ENCODE peak calls at places on chromosomes 3 and 15, in six cellular contexts. One of them, this sample, is unnamed.

GRCh38 chr3:94869059-94869547 is 806.2 kb downstream of the NSUN3 start:
- DNase-seq in GM23248: no peak
- DNase-seq in OCI-LY7: no peak
- DNase-seq in GM23338: no peak
- DNase-seq in neural progenitor cell: no peak
- DNase-seq in HCT116: no peak
- DNase-seq in this sample: no peak

GRCh38 chr3:38644662-38645053 is 4.8 kb downstream of the SCN5A start:
- DNase-seq in HCT116: no peak
- DNase-seq in neural progenitor cell: no peak
- DNase-seq in OCI-LY7: no peak
- DNase-seq in GM23338: no peak
- DNase-seq in GM23248: no peak
- DNase-seq in this sample: no peak

GRCh38 chr3:55042591-55042990 is 114.7 kb upstream of the LRTM1 start:
- DNase-seq in GM23248: peak
- DNase-seq in neural progenitor cell: no peak
- DNase-seq in GM23338: no peak
- DNase-seq in HCT116: no peak
- DNase-seq in OCI-LY7: no peak
- DNase-seq in this sample: no peak

GRCh38 chr3:64977308-64978100 is 289.7 kb upstream of the ADAMTS9 start:
- DNase-seq in OCI-LY7: no peak
- DNase-seq in GM23338: peak
- DNase-seq in GM23248: peak
- DNase-seq in neural progenitor cell: no peak
- DNase-seq in HCT116: no peak
- DNase-seq in this sample: no peak

GRCh38 chr3:45153658-45154437 is 7.7 kb upstream of the CDCP1 start:
- DNase-seq in GM23248: peak
- DNase-seq in neural progenitor cell: no peak
- DNase-seq in OCI-LY7: no peak
- DNase-seq in GM23338: no peak
- DNase-seq in HCT116: no peak
- DNase-seq in this sample: no peak

GRCh38 chr15:66099950-66100671 is 153.4 kb downstream of the MEGF11 start:
- DNase-seq in OCI-LY7: no peak
- DNase-seq in GM23338: no peak
- DNase-seq in neural progenitor cell: no peak
- DNase-seq in HCT116: no peak
- DNase-seq in GM23248: no peak
- DNase-seq in this sample: no peak

GRCh38 chr3:186032321-186032720 is 76.6 kb downstream of the ETV5 start:
- DNase-seq in OCI-LY7: no peak
- DNase-seq in GM23338: no peak
- DNase-seq in HCT116: no peak
- DNase-seq in GM23248: no peak
- DNase-seq in neural progenitor cell: no peak
- DNase-seq in this sample: no peak

GRCh38 chr3:25338158-25338725 is 89.8 kb upstream of the RARB start:
- DNase-seq in GM23248: no peak
- DNase-seq in neural progenitor cell: peak
- DNase-seq in OCI-LY7: no peak
- DNase-seq in GM23338: no peak
- DNase-seq in HCT116: no peak
- DNase-seq in this sample: no peak

GRCh38 chr3:46972396-46972795 is 4.1 kb downstream of the CCDC12 start:
- DNase-seq in neural progenitor cell: no peak
- DNase-seq in GM23248: no peak
- DNase-seq in OCI-LY7: peak
- DNase-seq in HCT116: no peak
- DNase-seq in GM23338: no peak
- DNase-seq in this sample: no peak

GRCh38 chr3:3201584-3201983 is 22.1 kb upstream of the CRBN start:
- DNase-seq in GM23248: no peak
- DNase-seq in neural progenitor cell: no peak
- DNase-seq in GM23338: no peak
- DNase-seq in HCT116: no peak
- DNase-seq in OCI-LY7: no peak
- DNase-seq in this sample: peak

GRCh38 chr3:118781879-118782278 is 252.8 kb downstream of the IGSF11 start:
- DNase-seq in OCI-LY7: no peak
- DNase-seq in neural progenitor cell: no peak
- DNase-seq in GM23338: no peak
- DNase-seq in HCT116: no peak
- DNase-seq in GM23248: no peak
- DNase-seq in this sample: no peak

GRCh38 chr15:25967120-25967519 is 104.0 kb upstream of the ATP10A start:
- DNase-seq in GM23248: no peak
- DNase-seq in HCT116: no peak
- DNase-seq in OCI-LY7: no peak
- DNase-seq in neural progenitor cell: no peak
- DNase-seq in GM23338: no peak
- DNase-seq in this sample: no peak

GRCh38 chr3:80983753-80984152 is 777.7 kb downstream of the GBE1 start:
- DNase-seq in GM23248: no peak
- DNase-seq in neural progenitor cell: no peak
- DNase-seq in OCI-LY7: no peak
- DNase-seq in HCT116: no peak
- DNase-seq in GM23338: no peak
- DNase-seq in this sample: no peak

GRCh38 chr15:28915041-28915810 is 29.5 kb downstream of the APBA2 start:
- DNase-seq in GM23338: no peak
- DNase-seq in HCT116: no peak
- DNase-seq in OCI-LY7: no peak
- DNase-seq in neural progenitor cell: no peak
- DNase-seq in GM23248: no peak
- DNase-seq in this sample: no peak

GRCh38 chr3:164380156-164380555 is 698.1 kb downstream of the SI start:
- DNase-seq in GM23338: no peak
- DNase-seq in HCT116: no peak
- DNase-seq in neural progenitor cell: no peak
- DNase-seq in GM23248: no peak
- DNase-seq in OCI-LY7: no peak
- DNase-seq in this sample: no peak

GRCh38 chr15:67458449-67458848 is 62.5 kb upstream of the C15orf61 start:
- DNase-seq in OCI-LY7: no peak
- DNase-seq in GM23338: no peak
- DNase-seq in GM23248: peak
- DNase-seq in HCT116: no peak
- DNase-seq in neural progenitor cell: no peak
- DNase-seq in this sample: no peak

GRCh38 chr3:65811050-65811766 is 227.5 kb downstream of the MAGI1 start:
- DNase-seq in GM23248: peak
- DNase-seq in HCT116: no peak
- DNase-seq in neural progenitor cell: no peak
- DNase-seq in GM23338: no peak
- DNase-seq in OCI-LY7: no peak
- DNase-seq in this sample: no peak

GRCh38 chr3:180306691-180307090 is 270.0 kb upstream of the PEX5L start:
- DNase-seq in OCI-LY7: no peak
- DNase-seq in HCT116: no peak
- DNase-seq in neural progenitor cell: no peak
- DNase-seq in GM23338: no peak
- DNase-seq in GM23248: peak
- DNase-seq in this sample: no peak

GRCh38 chr3:102712896-102713295 is 278.1 kb downstream of the ZPLD1 start:
- DNase-seq in OCI-LY7: no peak
- DNase-seq in GM23248: no peak
- DNase-seq in HCT116: no peak
- DNase-seq in neural progenitor cell: no peak
- DNase-seq in GM23338: no peak
- DNase-seq in this sample: no peak

GRCh38 chr15:55685292-55685691 is 57.7 kb downstream of the PRTG start:
- DNase-seq in HCT116: no peak
- DNase-seq in neural progenitor cell: no peak
- DNase-seq in OCI-LY7: peak
- DNase-seq in GM23248: peak
- DNase-seq in GM23338: no peak
- DNase-seq in this sample: no peak

GRCh38 chr3:87267953-87268645 is 8.3 kb downstream of the POU1F1 start:
- DNase-seq in OCI-LY7: no peak
- DNase-seq in GM23338: no peak
- DNase-seq in HCT116: no peak
- DNase-seq in GM23248: no peak
- DNase-seq in neural progenitor cell: no peak
- DNase-seq in this sample: peak

GRCh38 chr3:23815879-23816278 is 10.1 kb downstream of the UBE2E1 start:
- DNase-seq in GM23248: no peak
- DNase-seq in neural progenitor cell: no peak
- DNase-seq in OCI-LY7: no peak
- DNase-seq in HCT116: no peak
- DNase-seq in GM23338: no peak
- DNase-seq in this sample: no peak

GRCh38 chr15:84023636-84024035 is 211.9 kb upstream of the GOLGA6L4 start:
- DNase-seq in neural progenitor cell: peak
- DNase-seq in GM23338: peak
- DNase-seq in GM23248: peak
- DNase-seq in OCI-LY7: peak
- DNase-seq in HCT116: peak
- DNase-seq in this sample: peak

GRCh38 chr3:77407454-77407853 is 367.6 kb downstream of the ROBO2 start:
- DNase-seq in HCT116: no peak
- DNase-seq in neural progenitor cell: peak
- DNase-seq in GM23248: no peak
- DNase-seq in GM23338: no peak
- DNase-seq in OCI-LY7: no peak
- DNase-seq in this sample: no peak

GRCh38 chr3:180615954-180616353 is 14.0 kb downstream of the TTC14 start:
- DNase-seq in HCT116: no peak
- DNase-seq in neural progenitor cell: peak
- DNase-seq in GM23248: no peak
- DNase-seq in GM23338: no peak
- DNase-seq in OCI-LY7: no peak
- DNase-seq in this sample: no peak

GRCh38 chr3:48788544-48789162 is 59.0 kb downstream of the PRKAR2A start:
- DNase-seq in OCI-LY7: no peak
- DNase-seq in GM23338: no peak
- DNase-seq in GM23248: no peak
- DNase-seq in neural progenitor cell: no peak
- DNase-seq in HCT116: no peak
- DNase-seq in this sample: no peak

GRCh38 chr3:112378989-112379692 is 46.2 kb downstream of the CD200 start:
- DNase-seq in OCI-LY7: no peak
- DNase-seq in GM23338: peak
- DNase-seq in HCT116: no peak
- DNase-seq in neural progenitor cell: no peak
- DNase-seq in GM23248: peak
- DNase-seq in this sample: no peak

GRCh38 chr15:46251873-46252272 is 617.0 kb downstream of the SQOR start:
- DNase-seq in neural progenitor cell: no peak
- DNase-seq in GM23338: peak
- DNase-seq in OCI-LY7: no peak
- DNase-seq in GM23248: no peak
- DNase-seq in HCT116: no peak
- DNase-seq in this sample: no peak

GRCh38 chr15:45648521-45649200 is 13.8 kb downstream of the SQOR start:
- DNase-seq in neural progenitor cell: no peak
- DNase-seq in GM23248: peak
- DNase-seq in GM23338: no peak
- DNase-seq in OCI-LY7: no peak
- DNase-seq in HCT116: peak
- DNase-seq in this sample: peak

GRCh38 chr3:72821170-72821781 is 27.0 kb downstream of the SHQ1 start:
- DNase-seq in GM23338: no peak
- DNase-seq in OCI-LY7: peak
- DNase-seq in HCT116: no peak
- DNase-seq in neural progenitor cell: no peak
- DNase-seq in GM23248: no peak
- DNase-seq in this sample: no peak

GRCh38 chr3:94704467-94704866 is 641.6 kb downstream of the NSUN3 start:
- DNase-seq in GM23248: no peak
- DNase-seq in GM23338: no peak
- DNase-seq in HCT116: no peak
- DNase-seq in neural progenitor cell: no peak
- DNase-seq in OCI-LY7: no peak
- DNase-seq in this sample: no peak

GRCh38 chr15:40459391-40460015 is 11.3 kb upstream of the CHST14 start:
- DNase-seq in GM23338: no peak
- DNase-seq in OCI-LY7: no peak
- DNase-seq in neural progenitor cell: no peak
- DNase-seq in GM23248: no peak
- DNase-seq in HCT116: no peak
- DNase-seq in this sample: no peak
- TF ChIP-seq EZH2phosphoT487 in GM23338: no peak
- TF ChIP-seq EZH2phosphoT487 in OCI-LY7: no peak
- TF ChIP-seq EZH2phosphoT487 in neural progenitor cell: no peak
- TF ChIP-seq EZH2phosphoT487 in GM23248: no peak
- TF ChIP-seq EZH2phosphoT487 in HCT116: no peak
- TF ChIP-seq EZH2phosphoT487 in this sample: no peak

DNA sequence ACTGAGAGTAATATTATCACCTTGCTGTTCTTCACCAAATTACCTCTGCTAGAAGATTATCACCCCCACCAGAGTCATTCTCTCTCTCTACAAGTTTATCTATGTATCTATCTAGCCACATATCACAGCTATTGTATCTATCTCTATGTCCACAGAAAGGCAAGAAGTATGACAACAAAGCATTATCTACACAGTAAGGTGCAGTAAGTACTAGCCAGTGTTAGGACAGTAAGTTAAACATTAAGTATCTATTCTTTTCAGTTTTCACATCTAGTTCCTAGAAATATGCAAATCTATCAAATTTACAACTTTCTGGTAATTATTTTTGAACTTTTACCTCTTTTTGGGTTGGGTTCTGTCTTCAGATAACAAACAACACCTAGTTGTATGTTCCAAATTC is 26.5 kb upstream of the XXYLT1 start:
- DNase-seq in OCI-LY7: no peak
- DNase-seq in neural progenitor cell: no peak
- DNase-seq in HCT116: no peak
- DNase-seq in GM23338: no peak
- DNase-seq in GM23248: no peak
- DNase-seq in this sample: no peak
- H3K27ac ChIP-seq in OCI-LY7: no peak
- H3K27ac ChIP-seq in neural progenitor cell: no peak
- H3K27ac ChIP-seq in HCT116: no peak
- H3K27ac ChIP-seq in GM23338: no peak
- H3K27ac ChIP-seq in GM23248: no peak
- H3K27ac ChIP-seq in this sample: no peak

GRCh38 chr15:92073044-92073785 is 219.7 kb downstream of the SLCO3A1 start:
- DNase-seq in GM23338: no peak
- DNase-seq in OCI-LY7: no peak
- DNase-seq in HCT116: no peak
- DNase-seq in GM23248: no peak
- DNase-seq in neural progenitor cell: no peak
- DNase-seq in this sample: no peak
- TF ChIP-seq EZH2phosphoT487 in GM23338: no peak
- TF ChIP-seq EZH2phosphoT487 in OCI-LY7: no peak
- TF ChIP-seq EZH2phosphoT487 in HCT116: no peak
- TF ChIP-seq EZH2phosphoT487 in GM23248: no peak
- TF ChIP-seq EZH2phosphoT487 in neural progenitor cell: no peak
- TF ChIP-seq EZH2phosphoT487 in this sample: no peak

DNA sequence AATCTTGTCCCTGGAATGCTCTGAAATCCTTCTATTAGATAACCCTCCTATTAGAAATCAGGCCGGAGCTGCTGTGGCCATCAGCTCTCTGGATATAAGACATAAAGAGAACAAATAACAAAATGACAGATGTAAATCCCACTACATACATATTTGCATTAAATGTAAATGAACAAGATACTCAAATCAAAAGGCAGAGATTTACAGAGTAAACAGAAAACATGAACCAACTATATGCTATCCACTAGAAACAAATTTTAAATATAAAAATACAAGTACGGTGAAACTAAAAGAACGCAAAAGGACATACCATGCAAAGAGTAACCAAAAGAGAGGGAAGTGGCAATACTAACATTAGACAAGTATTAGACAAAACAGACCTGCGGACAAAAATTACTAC is 10.7 kb downstream of the CYFIP1 start:
- DNase-seq in HCT116: no peak
- DNase-seq in neural progenitor cell: no peak
- DNase-seq in GM23248: no peak
- DNase-seq in OCI-LY7: no peak
- DNase-seq in GM23338: no peak
- DNase-seq in this sample: no peak
- H3K27ac ChIP-seq in HCT116: no peak
- H3K27ac ChIP-seq in neural progenitor cell: no peak
- H3K27ac ChIP-seq in GM23248: no peak
- H3K27ac ChIP-seq in OCI-LY7: no peak
- H3K27ac ChIP-seq in GM23338: no peak
- H3K27ac ChIP-seq in this sample: no peak

This sample was measured in MM.1S.